ENCODE peak calls at places on chromosomes 1 and 21, in six cellular contexts. W, Q, S, B, A and J are unnamed samples. For H3K9me3, the result is how much of the 10 kb centered on the place peaks cover.

GRCh38 chr1:109509176-109510134 is at the start of gene AMIGO1:
- DNase-seq in Q (peak), S (peak), B (no peak), W (peak), A (peak), J (no peak)

GRCh38 chr1:116152950-116153691 is 41.9 kb downstream of the MAB21L3 start:
- DNase-seq in W (no peak), Q (no peak), A (no peak), S (no peak), B (peak), J (peak)

GRCh38 chr1:84366786-84367185 is 31.5 kb upstream of the DNASE2B start:
- DNase-seq in W (no peak), A (no peak), S (no peak), Q (no peak), B (no peak), J (no peak)

GRCh38 chr1:59484090-59484489 is 187.2 kb downstream of the FGGY start:
- DNase-seq in B (no peak), Q (no peak), A (no peak), W (no peak), S (no peak), J (peak)

GRCh38 chr1:29708818-29709710 is 472.7 kb downstream of the PTPRU start:
- DNase-seq in B (no peak), A (no peak), S (no peak), W (no peak), Q (no peak), J (no peak)

GRCh38 chr1:14140800-14141526 is 441.0 kb downstream of the PRDM2 start:
- DNase-seq in Q (no peak), W (peak), S (no peak), B (no peak), A (no peak), J (peak)

GRCh38 chr21:32140212-32141008 is 138.4 kb downstream of the MIS18A start:
- DNase-seq in Q (no peak), A (no peak), W (no peak), B (no peak), S (no peak), J (peak)

GRCh38 chr1:220544901-220545303 is 17.0 kb downstream of the MARK1 start:
- DNase-seq in S (no peak), A (no peak), W (no peak), B (peak), Q (no peak), J (no peak)

GRCh38 chr1:41641483-41641829 is 157.0 kb upstream of the EDN2 start:
- DNase-seq in Q (no peak), S (no peak), B (no peak), W (no peak), A (no peak), J (no peak)

GRCh38 chr1:15012822-15013221 is 140.7 kb upstream of the TMEM51 start:
- DNase-seq in B (no peak), Q (no peak), W (no peak), A (no peak), S (no peak), J (no peak)

GRCh38 chr1:158067651-158068050 is 74.2 kb downstream of the KIRREL1 start:
- DNase-seq in W (no peak), S (no peak), A (no peak), Q (no peak), B (no peak), J (no peak)

GRCh38 chr1:176989023-176989422 is 175.5 kb downstream of the ASTN1 start:
- DNase-seq in Q (no peak), B (no peak), S (no peak), W (no peak), A (no peak), J (no peak)

GRCh38 chr1:180632326-180633088 is 685 bp downstream of the XPR1 start:
- DNase-seq in B (peak), S (peak), Q (peak), W (peak), A (no peak), J (peak)

GRCh38 chr1:197469620-197470210 is 201.7 kb downstream of the CRB1 start:
- DNase-seq in A (no peak), Q (no peak), S (no peak), W (no peak), B (no peak), J (no peak)

GRCh38 chr21:46211786-46212720 is 16.5 kb downstream of the LSS start:
- DNase-seq in W (peak), Q (peak), B (no peak), A (no peak), S (no peak), J (no peak)

GRCh38 chr1:201310251-201310985 is 27.1 kb downstream of the PKP1 start:
- DNase-seq in W (no peak), A (no peak), S (no peak), Q (no peak), B (no peak), J (no peak)

GRCh38 chr1:35243681-35244080 is 24.8 kb upstream of the ZMYM4 start:
- DNase-seq in B (peak), A (no peak), Q (no peak), S (no peak), W (no peak), J (no peak)

DNA sequence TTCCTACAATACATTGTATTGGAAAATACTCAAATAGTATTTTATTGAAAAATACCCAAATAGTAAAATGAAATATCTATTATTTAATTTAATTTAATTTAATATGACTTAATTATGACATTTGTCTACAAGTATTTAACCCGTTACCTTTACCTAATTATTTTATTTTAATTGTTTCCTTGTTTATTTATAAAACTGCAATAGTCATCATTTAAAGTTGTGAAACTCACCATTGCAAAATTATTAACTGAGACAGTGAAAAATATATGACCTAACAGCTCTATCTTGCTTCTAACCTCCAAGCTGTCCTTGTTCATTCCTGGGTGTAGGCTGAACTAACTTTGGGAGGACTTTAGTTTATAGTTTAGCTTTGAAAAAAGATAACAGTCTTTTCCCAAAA is 300.6 kb upstream of the POGK start:
- DNase-seq in W (no peak), B (no peak), S (no peak), Q (no peak), A (no peak), J (no peak)
- H3K9me3 ChIP-seq in W (under half), B (under half), S (under half), Q (under half), A (under half), J (under half)

GRCh38 chr1:2854151-2854550 is 52.7 kb upstream of the TTC34 start:
- DNase-seq in A (no peak), Q (no peak), S (no peak), B (no peak), W (no peak), J (no peak)
- H3K9me3 ChIP-seq in A (under half), Q (under half), S (under half), B (under half), W (under half), J (under half)

DNA sequence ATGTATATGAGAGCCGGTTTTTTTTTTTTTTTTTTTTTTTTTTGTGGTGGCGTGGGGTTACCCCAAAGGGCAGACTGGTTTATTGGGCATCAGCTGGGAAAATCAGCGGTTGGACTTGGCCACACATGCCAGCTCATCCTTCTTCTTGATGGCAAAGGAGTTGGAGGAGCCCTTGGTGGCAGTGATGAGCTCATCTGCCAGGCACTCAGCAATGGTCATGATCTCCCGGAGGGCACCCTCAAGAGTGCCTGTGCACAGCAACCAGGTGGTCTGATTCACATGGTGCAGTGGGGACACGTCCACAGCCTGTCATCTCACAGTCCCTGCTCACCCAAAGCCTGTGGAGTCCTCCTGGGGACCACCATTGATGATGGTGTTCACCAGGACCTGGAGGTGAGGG is 62.0 kb downstream of the MRPS6 start:
- DNase-seq in B (no peak), Q (no peak), S (no peak), W (no peak), A (no peak), J (peak)
- H3K9me3 ChIP-seq in B (under half), Q (under half), S (under half), W (under half), A (under half), J (under half)

GRCh38 chr1:111212634-111213335 is 12.3 kb upstream of the DENND2D start:
- DNase-seq in A (no peak), Q (no peak), S (no peak), W (no peak), B (no peak), J (no peak)
- H3K9me3 ChIP-seq in A (under half), Q (under half), S (under half), W (under half), B (under half), J (under half)

GRCh38 chr1:4056422-4056821 is 156.3 kb upstream of the C1orf174 start:
- DNase-seq in Q (no peak), W (no peak), B (no peak), A (no peak), S (no peak), J (no peak)
- H3K9me3 ChIP-seq in Q (under half), W (under half), B (under half), A (under half), S (under half), J (under half)

GRCh38 chr21:41576010-41576615 is 68.2 kb upstream of the TMPRSS2 start:
- DNase-seq in S (no peak), A (no peak), Q (no peak), W (no peak), B (no peak), J (no peak)
- H3K9me3 ChIP-seq in S (under half), A (under half), Q (under half), W (under half), B (under half), J (under half)

DNA sequence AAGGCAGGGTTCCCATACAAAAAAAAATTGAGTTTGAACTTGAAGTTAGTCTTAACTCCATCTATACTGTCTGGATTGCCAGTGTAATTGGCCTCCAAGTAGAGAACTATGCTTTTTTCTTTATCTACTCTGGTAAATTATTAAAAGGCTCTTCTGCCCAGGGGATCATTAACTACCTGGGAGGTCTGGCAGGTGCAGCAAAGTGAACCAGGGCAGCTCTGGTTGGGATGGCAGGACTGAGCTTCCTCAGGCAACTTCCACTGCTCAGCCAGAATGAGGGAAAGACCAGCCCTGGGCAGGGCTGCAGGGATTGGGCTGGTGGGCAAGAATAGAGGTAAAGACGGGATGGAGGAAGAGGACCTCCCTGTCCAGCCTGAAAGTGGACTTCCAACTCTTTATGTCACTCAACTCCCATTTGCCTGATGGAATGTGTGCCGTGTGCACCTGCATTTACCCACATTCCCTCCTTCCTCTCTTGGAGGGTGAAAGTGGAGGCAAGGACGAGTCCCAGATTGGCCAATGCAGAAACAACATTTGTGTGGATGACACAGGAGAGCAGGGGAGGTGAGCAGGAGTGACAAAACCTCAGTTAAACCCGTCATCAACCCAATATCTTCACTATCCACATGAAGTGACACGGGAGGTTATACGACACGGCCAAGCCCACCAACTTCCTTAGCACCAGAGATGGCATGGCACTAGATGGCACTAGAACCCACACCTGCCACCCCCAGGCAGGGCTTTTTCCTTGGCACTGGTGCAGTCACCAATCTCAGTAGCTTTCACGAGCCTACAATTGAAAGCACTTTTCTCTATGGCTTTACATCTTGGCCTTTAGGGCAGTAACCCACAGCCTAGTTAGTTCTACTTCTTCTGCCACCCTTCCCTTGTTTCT is 25.2 kb downstream of the CCN1 start:
- DNase-seq in S (no peak), W (no peak), A (no peak), B (peak), Q (no peak), J (no peak)
- H3K9me3 ChIP-seq in S (under half), W (under half), A (under half), B (under half), Q (under half), J (under half)

DNA sequence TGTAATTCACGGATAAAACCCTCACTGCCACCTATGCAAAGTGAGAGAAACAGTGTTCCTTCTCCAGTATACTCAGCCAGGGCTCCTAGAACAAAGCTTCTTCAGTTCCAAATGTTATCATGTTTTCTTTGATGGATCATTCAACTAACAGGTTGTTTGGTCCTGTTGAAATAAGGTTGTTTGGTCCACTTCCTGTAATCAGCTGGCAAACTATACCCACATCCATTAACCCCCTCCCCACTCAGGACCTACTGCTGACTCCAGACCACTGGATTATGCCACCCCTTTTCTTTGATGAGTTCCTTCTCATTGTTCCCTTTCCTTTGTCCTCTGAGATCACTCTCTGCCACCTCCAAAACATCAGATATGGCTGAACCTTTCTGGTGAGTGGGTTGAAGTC is 267.7 kb upstream of the USP25 start:
- DNase-seq in A (no peak), B (no peak), S (no peak), W (no peak), Q (no peak), J (no peak)
- H3K9me3 ChIP-seq in A (under half), B (under half), S (under half), W (under half), Q (under half), J (under half)